ENCODE peak calls at places on chromosomes 6 and 20, in seven cellular contexts. One of them, this sample, is unnamed.

GRCh38 chr20:31602779-31603441 is 2.2 kb upstream of the ID1 start:
- DNase-seq in IMR-90: peak
- DNase-seq in H9: no peak
- DNase-seq in neuronal stem cell: no peak
- DNase-seq in H1: no peak
- DNase-seq in mesenchymal stem cell: peak
- DNase-seq in trophoblast cell: peak
- DNase-seq in this sample: no peak

GRCh38 chr6:162963861-162964260 is 236.1 kb downstream of the PACRG start:
- DNase-seq in IMR-90: no peak
- DNase-seq in H9: no peak
- DNase-seq in neuronal stem cell: no peak
- DNase-seq in H1: no peak
- DNase-seq in mesenchymal stem cell: peak
- DNase-seq in trophoblast cell: no peak
- DNase-seq in this sample: no peak

GRCh38 chr20:35497780-35498189 is 31.7 kb downstream of the C20orf173 start:
- DNase-seq in IMR-90: no peak
- DNase-seq in H9: no peak
- DNase-seq in neuronal stem cell: no peak
- DNase-seq in H1: no peak
- DNase-seq in mesenchymal stem cell: no peak
- DNase-seq in trophoblast cell: no peak
- DNase-seq in this sample: no peak

GRCh38 chr20:46696791-46697279 is 7.6 kb upstream of the TP53RK start:
- DNase-seq in IMR-90: no peak
- DNase-seq in H9: no peak
- DNase-seq in neuronal stem cell: no peak
- DNase-seq in H1: no peak
- DNase-seq in mesenchymal stem cell: peak
- DNase-seq in trophoblast cell: no peak
- DNase-seq in this sample: no peak

GRCh38 chr6:158316022-158316421 is 3.8 kb downstream of the TULP4 start:
- DNase-seq in IMR-90: peak
- DNase-seq in H9: no peak
- DNase-seq in neuronal stem cell: no peak
- DNase-seq in H1: no peak
- DNase-seq in mesenchymal stem cell: no peak
- DNase-seq in trophoblast cell: no peak
- DNase-seq in this sample: no peak

GRCh38 chr6:17894905-17895304 is 92.5 kb downstream of the KIF13A start:
- DNase-seq in IMR-90: no peak
- DNase-seq in H9: no peak
- DNase-seq in neuronal stem cell: no peak
- DNase-seq in H1: no peak
- DNase-seq in mesenchymal stem cell: no peak
- DNase-seq in trophoblast cell: no peak
- DNase-seq in this sample: no peak

GRCh38 chr6:76866091-76866490 is 597.2 kb downstream of the HTR1B start:
- DNase-seq in IMR-90: no peak
- DNase-seq in H9: no peak
- DNase-seq in neuronal stem cell: no peak
- DNase-seq in H1: no peak
- DNase-seq in mesenchymal stem cell: no peak
- DNase-seq in trophoblast cell: no peak
- DNase-seq in this sample: no peak

GRCh38 chr6:38649744-38650143 is 10.0 kb upstream of the BTBD9 start:
- DNase-seq in IMR-90: no peak
- DNase-seq in H9: no peak
- DNase-seq in neuronal stem cell: no peak
- DNase-seq in H1: no peak
- DNase-seq in mesenchymal stem cell: no peak
- DNase-seq in trophoblast cell: no peak
- DNase-seq in this sample: no peak

GRCh38 chr6:127520061-127520460 is 926 bp upstream of the MTCL3 start:
- DNase-seq in IMR-90: peak
- DNase-seq in H9: no peak
- DNase-seq in neuronal stem cell: peak
- DNase-seq in H1: no peak
- DNase-seq in mesenchymal stem cell: peak
- DNase-seq in trophoblast cell: peak
- DNase-seq in this sample: peak

GRCh38 chr6:139883776-139884175 is 509.3 kb upstream of the CITED2 start:
- DNase-seq in IMR-90: peak
- DNase-seq in H9: no peak
- DNase-seq in neuronal stem cell: no peak
- DNase-seq in H1: no peak
- DNase-seq in mesenchymal stem cell: peak
- DNase-seq in trophoblast cell: peak
- DNase-seq in this sample: peak

GRCh38 chr6:139881728-139882211 is 507.3 kb upstream of the CITED2 start:
- DNase-seq in IMR-90: peak
- DNase-seq in H9: peak
- DNase-seq in neuronal stem cell: no peak
- DNase-seq in H1: peak
- DNase-seq in mesenchymal stem cell: peak
- DNase-seq in trophoblast cell: peak
- DNase-seq in this sample: peak

GRCh38 chr6:139881251-139881650 is 506.8 kb upstream of the CITED2 start:
- DNase-seq in IMR-90: no peak
- DNase-seq in H9: no peak
- DNase-seq in neuronal stem cell: no peak
- DNase-seq in H1: no peak
- DNase-seq in mesenchymal stem cell: no peak
- DNase-seq in trophoblast cell: no peak
- DNase-seq in this sample: no peak

GRCh38 chr6:139882977-139883728 is 508.7 kb upstream of the CITED2 start:
- DNase-seq in IMR-90: peak
- DNase-seq in H9: no peak
- DNase-seq in neuronal stem cell: no peak
- DNase-seq in H1: no peak
- DNase-seq in mesenchymal stem cell: peak
- DNase-seq in trophoblast cell: no peak
- DNase-seq in this sample: peak

GRCh38 chr6:139882234-139882633 is 507.8 kb upstream of the CITED2 start:
- DNase-seq in IMR-90: peak
- DNase-seq in H9: no peak
- DNase-seq in neuronal stem cell: no peak
- DNase-seq in H1: no peak
- DNase-seq in mesenchymal stem cell: peak
- DNase-seq in trophoblast cell: no peak
- DNase-seq in this sample: peak
- H3K4me2 ChIP-seq in IMR-90: peak
- H3K4me2 ChIP-seq in H9: no peak
- H3K4me2 ChIP-seq in neuronal stem cell: no peak
- H3K4me2 ChIP-seq in H1: no peak
- H3K4me2 ChIP-seq in mesenchymal stem cell: peak
- H3K4me2 ChIP-seq in trophoblast cell: peak
- H3K4me2 ChIP-seq in this sample: no peak

GRCh38 chr6:108831104-108831503 is 17.1 kb upstream of the ARMC2 start:
- DNase-seq in IMR-90: no peak
- DNase-seq in H9: no peak
- DNase-seq in neuronal stem cell: no peak
- DNase-seq in H1: no peak
- DNase-seq in mesenchymal stem cell: no peak
- DNase-seq in trophoblast cell: no peak
- DNase-seq in this sample: no peak
- H2BK5ac ChIP-seq in IMR-90: no peak
- H2BK5ac ChIP-seq in H9: no peak
- H2BK5ac ChIP-seq in neuronal stem cell: no peak
- H2BK5ac ChIP-seq in H1: no peak
- H2BK5ac ChIP-seq in mesenchymal stem cell: no peak
- H2BK5ac ChIP-seq in trophoblast cell: no peak
- H2BK5ac ChIP-seq in this sample: no peak

GRCh38 chr6:6006428-6007310 is at the start of gene NRN1:
- DNase-seq in IMR-90: no peak
- DNase-seq in H9: peak
- DNase-seq in neuronal stem cell: no peak
- DNase-seq in H1: peak
- DNase-seq in mesenchymal stem cell: no peak
- DNase-seq in trophoblast cell: peak
- DNase-seq in this sample: peak

GRCh38 chr6:6004147-6004995 is 2.4 kb downstream of the NRN1 start:
- DNase-seq in IMR-90: no peak
- DNase-seq in H9: peak
- DNase-seq in neuronal stem cell: no peak
- DNase-seq in H1: peak
- DNase-seq in mesenchymal stem cell: no peak
- DNase-seq in trophoblast cell: peak
- DNase-seq in this sample: peak

GRCh38 chr6:6003334-6004146 is 3.2 kb downstream of the NRN1 start:
- DNase-seq in IMR-90: no peak
- DNase-seq in H9: peak
- DNase-seq in neuronal stem cell: no peak
- DNase-seq in H1: peak
- DNase-seq in mesenchymal stem cell: no peak
- DNase-seq in trophoblast cell: peak
- DNase-seq in this sample: peak

GRCh38 chr6:6007311-6008113 is 787 bp upstream of the NRN1 start:
- DNase-seq in IMR-90: no peak
- DNase-seq in H9: peak
- DNase-seq in neuronal stem cell: no peak
- DNase-seq in H1: peak
- DNase-seq in mesenchymal stem cell: no peak
- DNase-seq in trophoblast cell: peak
- DNase-seq in this sample: peak

GRCh38 chr6:6005467-6006427 is 978 bp downstream of the NRN1 start:
- DNase-seq in IMR-90: no peak
- DNase-seq in H9: no peak
- DNase-seq in neuronal stem cell: no peak
- DNase-seq in H1: no peak
- DNase-seq in mesenchymal stem cell: no peak
- DNase-seq in trophoblast cell: no peak
- DNase-seq in this sample: peak
- H3K4me2 ChIP-seq in IMR-90: no peak
- H3K4me2 ChIP-seq in H9: peak
- H3K4me2 ChIP-seq in neuronal stem cell: peak
- H3K4me2 ChIP-seq in H1: peak
- H3K4me2 ChIP-seq in mesenchymal stem cell: no peak
- H3K4me2 ChIP-seq in trophoblast cell: no peak
- H3K4me2 ChIP-seq in this sample: no peak

GRCh38 chr6:107152633-107153032 is 37.3 kb upstream of the BEND3 start:
- DNase-seq in IMR-90: no peak
- DNase-seq in H9: no peak
- DNase-seq in neuronal stem cell: no peak
- DNase-seq in H1: no peak
- DNase-seq in mesenchymal stem cell: no peak
- DNase-seq in trophoblast cell: no peak
- DNase-seq in this sample: no peak

GRCh38 chr6:107154131-107154906 is 39.0 kb upstream of the BEND3 start:
- DNase-seq in IMR-90: no peak
- DNase-seq in H9: peak
- DNase-seq in neuronal stem cell: peak
- DNase-seq in H1: no peak
- DNase-seq in mesenchymal stem cell: no peak
- DNase-seq in trophoblast cell: no peak
- DNase-seq in this sample: peak

DNA sequence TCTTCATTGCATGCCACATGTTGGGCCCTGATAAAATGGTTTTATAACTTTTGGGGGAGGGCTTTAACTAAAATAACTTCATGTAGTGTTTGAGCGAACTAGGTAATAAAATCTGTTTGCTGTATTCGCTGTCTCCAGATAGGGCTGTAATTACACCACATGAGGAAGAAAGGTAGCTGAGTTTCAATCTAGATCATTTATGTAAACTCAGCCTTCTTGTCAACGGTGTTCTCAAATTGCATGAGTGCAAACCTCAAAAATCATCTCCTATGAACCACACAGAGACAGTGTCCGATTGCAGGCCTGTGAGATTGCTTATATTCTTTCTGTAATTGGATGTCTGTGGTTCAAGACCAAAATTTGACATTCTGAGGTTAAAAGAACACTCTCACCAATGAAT is 37.7 kb upstream of the BEND3 start:
- DNase-seq in IMR-90: peak
- DNase-seq in H9: no peak
- DNase-seq in neuronal stem cell: no peak
- DNase-seq in H1: no peak
- DNase-seq in mesenchymal stem cell: no peak
- DNase-seq in trophoblast cell: no peak
- DNase-seq in this sample: no peak
- H2BK5ac ChIP-seq in IMR-90: no peak
- H2BK5ac ChIP-seq in H9: no peak
- H2BK5ac ChIP-seq in neuronal stem cell: no peak
- H2BK5ac ChIP-seq in H1: no peak
- H2BK5ac ChIP-seq in mesenchymal stem cell: no peak
- H2BK5ac ChIP-seq in trophoblast cell: no peak
- H2BK5ac ChIP-seq in this sample: no peak

GRCh38 chr6:42179956-42180335 is 6.8 kb downstream of the GUCA1A start:
- DNase-seq in IMR-90: peak
- DNase-seq in H9: no peak
- DNase-seq in neuronal stem cell: no peak
- DNase-seq in H1: no peak
- DNase-seq in mesenchymal stem cell: no peak
- DNase-seq in trophoblast cell: no peak
- DNase-seq in this sample: no peak

GRCh38 chr6:42177514-42178364 is 4.6 kb downstream of the GUCA1A start:
- DNase-seq in IMR-90: no peak
- DNase-seq in H9: peak
- DNase-seq in neuronal stem cell: peak
- DNase-seq in H1: peak
- DNase-seq in mesenchymal stem cell: no peak
- DNase-seq in trophoblast cell: no peak
- DNase-seq in this sample: peak

GRCh38 chr6:42182101-42182500 is 8.9 kb downstream of the GUCA1A start:
- DNase-seq in IMR-90: no peak
- DNase-seq in H9: no peak
- DNase-seq in neuronal stem cell: no peak
- DNase-seq in H1: no peak
- DNase-seq in mesenchymal stem cell: no peak
- DNase-seq in trophoblast cell: no peak
- DNase-seq in this sample: no peak

GRCh38 chr6:42176981-42177380 is 3.8 kb downstream of the GUCA1A start:
- DNase-seq in IMR-90: no peak
- DNase-seq in H9: no peak
- DNase-seq in neuronal stem cell: no peak
- DNase-seq in H1: no peak
- DNase-seq in mesenchymal stem cell: no peak
- DNase-seq in trophoblast cell: no peak
- DNase-seq in this sample: no peak

GRCh38 chr6:42179261-42179955 is 6.2 kb downstream of the GUCA1A start:
- DNase-seq in IMR-90: no peak
- DNase-seq in H9: no peak
- DNase-seq in neuronal stem cell: no peak
- DNase-seq in H1: no peak
- DNase-seq in mesenchymal stem cell: no peak
- DNase-seq in trophoblast cell: no peak
- DNase-seq in this sample: no peak
- H3K4me2 ChIP-seq in IMR-90: no peak
- H3K4me2 ChIP-seq in H9: no peak
- H3K4me2 ChIP-seq in neuronal stem cell: no peak
- H3K4me2 ChIP-seq in H1: no peak
- H3K4me2 ChIP-seq in mesenchymal stem cell: no peak
- H3K4me2 ChIP-seq in trophoblast cell: no peak
- H3K4me2 ChIP-seq in this sample: no peak

DNA sequence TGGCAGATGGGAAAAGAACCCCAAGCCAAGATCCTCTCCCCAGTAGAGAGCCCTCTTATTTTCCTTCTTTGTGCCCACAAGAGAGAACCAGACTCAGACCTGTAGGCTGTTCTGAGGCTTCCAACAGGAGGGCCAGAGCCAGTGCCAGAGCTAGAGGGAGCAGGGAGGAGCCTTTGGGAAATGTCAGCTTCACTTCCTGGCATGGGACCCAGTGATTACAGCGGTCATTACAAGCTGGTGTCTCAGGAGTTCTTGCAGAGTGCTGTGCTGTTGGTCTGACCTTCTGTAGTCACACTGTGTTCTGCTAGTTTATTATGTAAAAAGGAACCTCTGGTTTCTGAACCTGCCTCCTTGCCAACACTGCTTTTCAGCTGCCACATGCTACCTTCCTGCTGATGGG is 38.9 kb downstream of the STK35 start:
- DNase-seq in IMR-90: peak
- DNase-seq in H9: no peak
- DNase-seq in neuronal stem cell: no peak
- DNase-seq in H1: no peak
- DNase-seq in mesenchymal stem cell: peak
- DNase-seq in trophoblast cell: no peak
- DNase-seq in this sample: no peak
- H2BK5ac ChIP-seq in IMR-90: no peak
- H2BK5ac ChIP-seq in H9: no peak
- H2BK5ac ChIP-seq in neuronal stem cell: no peak
- H2BK5ac ChIP-seq in H1: no peak
- H2BK5ac ChIP-seq in mesenchymal stem cell: no peak
- H2BK5ac ChIP-seq in trophoblast cell: no peak
- H2BK5ac ChIP-seq in this sample: no peak

This sample was measured in mesendoderm.